ENCODE peak calls at places on chromosomes 12 and 14, in four cellular contexts. One of them, this sample, is unnamed.

GRCh38 chr14:64715628-64716412 is 11.6 kb downstream of the PLEKHG3 start:
- DNase-seq in GM12878: no peak
- DNase-seq in HepG2: no peak
- DNase-seq in H1: no peak
- DNase-seq in this sample: no peak

GRCh38 chr12:108854453-108855283 is 2.7 kb downstream of the SSH1 start:
- DNase-seq in HepG2: no peak
- DNase-seq in H1: no peak
- DNase-seq in GM12878: peak; percentile 83
- DNase-seq in this sample: no peak

GRCh38 chr12:111068281-111068680 is 147.9 kb upstream of the MYL2 start:
- DNase-seq in HepG2: no peak
- DNase-seq in H1: no peak
- DNase-seq in GM12878: no peak
- DNase-seq in this sample: no peak

GRCh38 chr12:15939111-15939510 is 28.0 kb downstream of the DERA start:
- DNase-seq in H1: no peak
- DNase-seq in HepG2: peak; percentile 2
- DNase-seq in GM12878: no peak
- DNase-seq in this sample: no peak

GRCh38 chr14:51701956-51702355 is 50.2 kb downstream of the FRMD6 start:
- DNase-seq in H1: no peak
- DNase-seq in HepG2: peak; percentile 76
- DNase-seq in GM12878: no peak
- DNase-seq in this sample: no peak

GRCh38 chr14:64799555-64799954 is 80.2 kb downstream of the SPTB start:
- DNase-seq in H1: no peak
- DNase-seq in GM12878: no peak
- DNase-seq in HepG2: no peak
- DNase-seq in this sample: no peak

GRCh38 chr12:105322070-105322469 is 8.4 kb upstream of the C12orf75 start:
- DNase-seq in H1: no peak
- DNase-seq in GM12878: no peak
- DNase-seq in HepG2: no peak
- DNase-seq in this sample: no peak

GRCh38 chr12:92915365-92915764 is 13.7 kb downstream of the EEA1 start:
- DNase-seq in HepG2: no peak
- DNase-seq in H1: no peak
- DNase-seq in GM12878: no peak
- DNase-seq in this sample: no peak

GRCh38 chr14:44204061-44204815 is 302.8 kb downstream of the FSCB start:
- DNase-seq in HepG2: no peak
- DNase-seq in GM12878: no peak
- DNase-seq in H1: no peak
- DNase-seq in this sample: no peak

GRCh38 chr14:70955543-70956480 is 48.6 kb downstream of the PCNX1 start:
- DNase-seq in H1: no peak
- DNase-seq in HepG2: peak; percentile 29
- DNase-seq in GM12878: no peak
- DNase-seq in this sample: no peak

GRCh38 chr14:99575043-99576023 is 28.7 kb downstream of the CCDC85C start:
- DNase-seq in HepG2: peak; percentile 52
- DNase-seq in H1: no peak
- DNase-seq in GM12878: no peak
- DNase-seq in this sample: no peak

GRCh38 chr14:105059035-105059916 is 6.0 kb downstream of the GPR132 start:
- DNase-seq in HepG2: no peak
- DNase-seq in GM12878: no peak
- DNase-seq in H1: no peak
- DNase-seq in this sample: peak; percentile 28

GRCh38 chr14:76909266-76909665 is 83.1 kb downstream of the LRRC74A start:
- DNase-seq in HepG2: no peak
- DNase-seq in GM12878: no peak
- DNase-seq in H1: no peak
- DNase-seq in this sample: no peak

GRCh38 chr12:101165319-101165718 is 44.7 kb downstream of the SLC5A8 start:
- DNase-seq in GM12878: no peak
- DNase-seq in HepG2: no peak
- DNase-seq in H1: no peak
- DNase-seq in this sample: no peak

GRCh38 chr12:6949063-6949594 is 2.0 kb upstream of the PTPN6 start:
- DNase-seq in H1: no peak
- DNase-seq in GM12878: no peak
- DNase-seq in HepG2: no peak
- DNase-seq in this sample: no peak

GRCh38 chr14:104281768-104282301 is 143.4 kb downstream of the KIF26A start:
- DNase-seq in H1: no peak
- DNase-seq in HepG2: no peak
- DNase-seq in GM12878: no peak
- DNase-seq in this sample: no peak

GRCh38 chr14:93838253-93838652 is 50.0 kb upstream of the PRIMA1 start:
- DNase-seq in HepG2: no peak
- DNase-seq in H1: no peak
- DNase-seq in GM12878: no peak
- DNase-seq in this sample: no peak

GRCh38 chr12:132359551-132359950 is 30.2 kb upstream of the GALNT9 start:
- DNase-seq in H1: no peak
- DNase-seq in GM12878: no peak
- DNase-seq in HepG2: no peak
- DNase-seq in this sample: no peak

GRCh38 chr14:99309220-99309766 is 37.3 kb upstream of the BCL11B start:
- DNase-seq in GM12878: no peak
- DNase-seq in H1: no peak
- DNase-seq in HepG2: no peak
- DNase-seq in this sample: no peak

GRCh38 chr12:43113616-43114015 is 438.4 kb downstream of the ADAMTS20 start:
- DNase-seq in H1: no peak
- DNase-seq in HepG2: no peak
- DNase-seq in GM12878: no peak
- DNase-seq in this sample: no peak

GRCh38 chr12:127899981-127900380 is 367.0 kb upstream of the TMEM132C start:
- DNase-seq in HepG2: no peak
- DNase-seq in GM12878: no peak
- DNase-seq in H1: no peak
- DNase-seq in this sample: no peak

GRCh38 chr12:10175849-10176641 is 2.8 kb upstream of the TMEM52B start:
- DNase-seq in HepG2: no peak
- DNase-seq in GM12878: no peak
- DNase-seq in H1: no peak
- DNase-seq in this sample: no peak

GRCh38 chr12:91225316-91225715 is 42.7 kb upstream of the DCN start:
- DNase-seq in H1: no peak
- DNase-seq in GM12878: no peak
- DNase-seq in HepG2: no peak
- DNase-seq in this sample: no peak

GRCh38 chr14:34872822-34873590 is 2.2 kb downstream of the BAZ1A start:
- DNase-seq in GM12878: no peak
- DNase-seq in H1: no peak
- DNase-seq in HepG2: peak; percentile 90
- DNase-seq in this sample: peak; percentile 8

GRCh38 chr12:117686911-117687377 is 281.8 kb downstream of the KSR2 start:
- DNase-seq in GM12878: no peak
- DNase-seq in HepG2: peak; percentile 35
- DNase-seq in H1: no peak
- DNase-seq in this sample: no peak

GRCh38 chr12:75623631-75624118 is 112.3 kb upstream of the KRR1 start:
- DNase-seq in HepG2: peak; percentile 87
- DNase-seq in GM12878: no peak
- DNase-seq in H1: no peak
- DNase-seq in this sample: no peak

GRCh38 chr12:56221233-56221756 is 427 bp downstream of the RNF41 start:
- DNase-seq in GM12878: no peak
- DNase-seq in H1: no peak
- DNase-seq in HepG2: no peak
- DNase-seq in this sample: no peak

GRCh38 chr12:32135967-32136366 is 29.3 kb downstream of the BICD1 start:
- DNase-seq in GM12878: no peak
- DNase-seq in H1: no peak
- DNase-seq in HepG2: peak; percentile 91
- DNase-seq in this sample: no peak

GRCh38 chr12:60201891-60202290 is 606.1 kb downstream of the SLC16A7 start:
- DNase-seq in GM12878: no peak
- DNase-seq in HepG2: no peak
- DNase-seq in H1: no peak
- DNase-seq in this sample: no peak

GRCh38 chr12:87365423-87365822 is 663.8 kb downstream of the C12orf50 start:
- DNase-seq in GM12878: no peak
- DNase-seq in H1: no peak
- DNase-seq in HepG2: no peak
- DNase-seq in this sample: no peak

GRCh38 chr14:37232907-37233481 is 35.3 kb downstream of the MIPOL1 start:
- DNase-seq in HepG2: peak; percentile 79
- DNase-seq in GM12878: no peak
- DNase-seq in H1: no peak
- DNase-seq in this sample: no peak

DNA sequence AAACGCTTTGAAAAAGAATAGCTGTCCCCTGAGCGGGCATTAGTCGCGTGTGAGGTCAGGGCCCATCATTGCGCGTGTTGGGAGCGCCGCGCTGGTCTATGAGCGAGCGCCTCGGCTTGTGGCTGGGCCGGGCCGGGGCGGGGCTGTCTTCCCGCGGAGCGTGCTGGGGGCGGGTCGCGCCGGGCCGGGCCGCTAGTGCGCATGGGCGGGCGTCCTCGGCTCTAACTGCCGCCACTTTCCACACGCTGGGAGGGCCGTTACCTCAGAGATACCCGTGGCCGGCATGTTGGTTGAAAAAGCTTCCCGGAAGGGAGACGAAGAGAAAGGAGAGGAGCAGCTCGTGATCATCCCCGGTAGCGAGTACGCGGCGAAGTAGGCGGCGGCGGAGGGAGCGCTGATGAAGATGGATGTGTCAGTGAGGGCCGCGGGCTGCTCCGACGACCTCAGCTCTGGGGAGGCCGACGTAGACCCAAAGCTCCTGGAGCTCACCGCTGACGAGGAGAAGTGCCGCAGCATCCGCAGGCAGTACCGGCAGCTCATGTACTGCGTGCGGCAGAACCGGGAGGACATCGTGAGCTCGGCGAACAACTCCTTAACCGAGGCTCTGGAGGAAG is at the start of gene EID3:
- DNase-seq in H1: no peak
- DNase-seq in GM12878: no peak
- DNase-seq in HepG2: no peak
- DNase-seq in this sample: peak; percentile 80
- TF ChIP-seq TAF1 in H1: peak; percentile 43
- TF ChIP-seq TAF1 in GM12878: peak; percentile 33
- TF ChIP-seq TAF1 in HepG2: no peak
- TF ChIP-seq TAF1 in this sample: no peak

DNA sequence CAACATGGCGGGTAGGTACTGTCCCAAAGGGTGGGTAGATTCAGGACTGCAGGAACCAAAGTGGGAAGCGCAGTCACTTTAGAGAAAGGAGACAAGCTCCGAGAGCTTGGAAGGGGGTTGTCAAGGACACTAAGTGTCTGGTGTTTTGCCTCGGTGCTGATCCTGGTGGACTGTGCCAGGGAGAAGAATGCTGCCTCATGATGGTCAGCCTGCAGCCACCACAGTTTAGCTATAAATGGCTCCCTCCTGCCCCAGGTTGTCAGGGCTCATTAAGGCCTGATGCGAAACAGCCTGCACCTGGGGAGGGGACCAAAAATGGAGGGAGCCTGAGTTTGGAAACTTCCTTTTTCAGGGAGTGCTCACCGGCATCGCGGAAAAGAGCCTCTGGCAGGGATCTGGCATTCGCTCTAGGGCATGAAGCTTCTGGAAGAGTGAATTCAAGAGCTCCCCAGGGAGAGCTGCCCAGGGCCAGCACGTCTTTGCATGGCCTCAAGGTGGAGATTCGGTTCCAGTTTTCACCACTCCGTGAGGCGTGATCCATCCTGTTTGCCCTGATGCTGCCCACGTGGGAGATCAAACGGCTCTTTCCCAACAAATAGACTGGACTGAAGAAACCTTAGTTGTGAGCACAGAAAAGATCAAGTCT is 164.0 kb downstream of the FOXN3 start:
- DNase-seq in H1: peak; percentile 17
- DNase-seq in HepG2: no peak
- DNase-seq in GM12878: no peak
- DNase-seq in this sample: no peak
- TF ChIP-seq TAF1 in H1: no peak
- TF ChIP-seq TAF1 in HepG2: no peak
- TF ChIP-seq TAF1 in GM12878: no peak
- TF ChIP-seq TAF1 in this sample: no peak

DNA sequence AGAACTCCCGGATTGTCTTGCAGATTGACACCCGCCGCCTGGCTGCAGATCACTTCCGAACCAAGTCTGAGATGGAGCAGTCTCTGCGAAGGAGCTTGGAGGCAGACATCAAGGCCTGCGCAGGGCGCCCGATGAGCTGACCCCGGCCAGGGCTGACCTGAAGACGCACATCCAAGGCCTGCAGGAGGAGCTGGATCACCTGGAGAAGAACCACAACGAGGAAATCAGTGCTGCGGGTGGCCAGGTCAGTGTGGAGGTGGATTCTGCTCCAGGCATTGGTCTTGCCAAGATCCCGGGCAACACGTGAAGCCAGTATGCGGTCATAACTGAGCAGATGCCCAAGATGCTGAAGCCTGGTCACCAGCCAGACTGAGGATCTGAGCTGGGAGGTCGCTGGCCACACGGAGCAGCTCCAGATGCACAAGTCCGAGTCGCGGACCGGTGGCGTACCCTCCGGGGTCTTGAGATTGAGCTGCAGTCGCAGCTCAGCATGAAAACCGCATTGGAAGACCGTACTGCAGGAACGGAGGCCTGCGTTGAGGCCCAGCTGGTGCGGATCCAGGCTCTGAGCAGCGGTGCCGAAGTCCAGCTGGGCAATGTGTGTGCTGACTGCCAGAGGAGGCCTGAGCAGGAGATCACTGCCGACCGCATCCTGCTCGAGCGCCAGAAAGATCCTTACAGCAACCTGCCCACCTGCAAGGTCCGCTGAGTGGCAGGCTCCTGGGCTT is 12.4 kb upstream of the A2M start:
- DNase-seq in GM12878: no peak
- DNase-seq in H1: no peak
- DNase-seq in HepG2: no peak
- DNase-seq in this sample: no peak
- TF ChIP-seq TAF1 in GM12878: no peak
- TF ChIP-seq TAF1 in H1: no peak
- TF ChIP-seq TAF1 in HepG2: no peak
- TF ChIP-seq TAF1 in this sample: no peak

GRCh38 chr12:71321130-71321529 is 118.5 kb upstream of the LGR5 start:
- DNase-seq in GM12878: no peak
- DNase-seq in HepG2: no peak
- DNase-seq in H1: no peak
- DNase-seq in this sample: no peak

GRCh38 chr12:71312767-71313375 is 126.7 kb upstream of the LGR5 start:
- DNase-seq in HepG2: no peak
- DNase-seq in H1: no peak
- DNase-seq in GM12878: no peak
- DNase-seq in this sample: no peak

GRCh38 chr12:71315328-71315960 is 124.2 kb upstream of the LGR5 start:
- DNase-seq in H1: no peak
- DNase-seq in GM12878: no peak
- DNase-seq in HepG2: no peak
- DNase-seq in this sample: no peak
- TF ChIP-seq TAF1 in H1: no peak
- TF ChIP-seq TAF1 in GM12878: no peak
- TF ChIP-seq TAF1 in HepG2: no peak
- TF ChIP-seq TAF1 in this sample: no peak